ENCODE peak calls at places on chromosomes 2 and 18, in four cellular contexts. I is HCT116, E is K562, B is HepG2. F is an unnamed sample.
A peak's percentile ranks its signal among the peaks of the same experiment; 100 is the strongest.

GRCh38 chr18:44047585-44047984 is 633.1 kb upstream of the SETBP1 start:
- DNase-seq in E (no peak), B (no peak), I (no peak), F (no peak)

GRCh38 chr18:59096098-59096779 is 43.4 kb upstream of the SEC11C start:
- DNase-seq in B (peak; percentile 5), E (no peak), I (no peak), F (no peak)

GRCh38 chr2:120379916-120380893 is 34.3 kb downstream of the INHBB start:
- DNase-seq in E (no peak), I (no peak), B (no peak), F (no peak)

GRCh38 chr2:208280933-208281332 is 14.9 kb downstream of the PIKFYVE start:
- DNase-seq in B (no peak), E (no peak), I (no peak), F (no peak)

GRCh38 chr2:179106342-179107178 is 56.6 kb upstream of the CCDC141 start:
- DNase-seq in B (peak; percentile 83), I (peak; percentile 83), E (peak; percentile 44), F (peak; percentile 92)

GRCh38 chr18:5515007-5515744 is 28.6 kb downstream of the EPB41L3 start:
- DNase-seq in B (no peak), I (no peak), E (no peak), F (no peak)

GRCh38 chr18:48230459-48231113 is 178.6 kb downstream of the ZBTB7C start:
- DNase-seq in B (peak; percentile 57), E (peak; percentile 50), I (peak; percentile 57), F (no peak)

GRCh38 chr2:97808816-97809215 is 95.4 kb downstream of the ZAP70 start:
- DNase-seq in I (no peak), E (no peak), B (no peak), F (no peak)

GRCh38 chr2:50547521-50547920 is 484.4 kb downstream of the NRXN1 start:
- DNase-seq in E (no peak), B (no peak), I (no peak), F (no peak)

GRCh38 chr18:63979409-63979908 is 9.6 kb downstream of the SERPINB8 start:
- DNase-seq in E (peak; percentile 36), B (peak; percentile 66), I (peak; percentile 41), F (peak; percentile 56)

GRCh38 chr2:98212733-98213132 is 125.8 kb downstream of the VWA3B start:
- DNase-seq in I (no peak), B (no peak), E (no peak), F (no peak)

GRCh38 chr2:207854484-207855386 is 85.0 kb upstream of the FZD5 start:
- DNase-seq in B (no peak), I (no peak), E (no peak), F (no peak)

GRCh38 chr2:134774074-134774742 is 55.4 kb upstream of the TMEM163 start:
- DNase-seq in E (peak; percentile 25), I (no peak), B (no peak), F (no peak)

GRCh38 chr2:105102963-105103421 is 65.1 kb downstream of the MRPS9 start:
- DNase-seq in B (peak; percentile 15), I (peak; percentile 64), E (no peak), F (no peak)

GRCh38 chr18:62848946-62849345 is 133.6 kb downstream of the PHLPP1 start:
- DNase-seq in B (no peak), E (no peak), I (no peak), F (no peak)

GRCh38 chr2:121860033-121860810 is 104.8 kb downstream of the TSN start:
- DNase-seq in E (no peak), I (no peak), B (no peak), F (peak; percentile 20)

GRCh38 chr2:97011977-97012569 is 25.7 kb upstream of the FAM178B start:
- DNase-seq in B (peak; percentile 60), E (peak; percentile 57), I (peak; percentile 48), F (peak; percentile 27)

GRCh38 chr2:175631247-175631628 is 370.8 kb downstream of the LNPK start:
- DNase-seq in I (no peak), E (no peak), B (peak; percentile 17), F (no peak)

GRCh38 chr2:236167297-236168109 is 683 bp downstream of the GBX2 start:
- DNase-seq in E (peak; percentile 46), B (no peak), I (no peak), F (no peak)

GRCh38 chr2:5250482-5250881 is 441.7 kb upstream of the SOX11 start:
- DNase-seq in E (no peak), I (no peak), B (no peak), F (no peak)

GRCh38 chr18:12119358-12119757 is 25.7 kb downstream of the ANKRD62 start:
- DNase-seq in E (peak; percentile 6), I (no peak), B (no peak), F (no peak)

DNA sequence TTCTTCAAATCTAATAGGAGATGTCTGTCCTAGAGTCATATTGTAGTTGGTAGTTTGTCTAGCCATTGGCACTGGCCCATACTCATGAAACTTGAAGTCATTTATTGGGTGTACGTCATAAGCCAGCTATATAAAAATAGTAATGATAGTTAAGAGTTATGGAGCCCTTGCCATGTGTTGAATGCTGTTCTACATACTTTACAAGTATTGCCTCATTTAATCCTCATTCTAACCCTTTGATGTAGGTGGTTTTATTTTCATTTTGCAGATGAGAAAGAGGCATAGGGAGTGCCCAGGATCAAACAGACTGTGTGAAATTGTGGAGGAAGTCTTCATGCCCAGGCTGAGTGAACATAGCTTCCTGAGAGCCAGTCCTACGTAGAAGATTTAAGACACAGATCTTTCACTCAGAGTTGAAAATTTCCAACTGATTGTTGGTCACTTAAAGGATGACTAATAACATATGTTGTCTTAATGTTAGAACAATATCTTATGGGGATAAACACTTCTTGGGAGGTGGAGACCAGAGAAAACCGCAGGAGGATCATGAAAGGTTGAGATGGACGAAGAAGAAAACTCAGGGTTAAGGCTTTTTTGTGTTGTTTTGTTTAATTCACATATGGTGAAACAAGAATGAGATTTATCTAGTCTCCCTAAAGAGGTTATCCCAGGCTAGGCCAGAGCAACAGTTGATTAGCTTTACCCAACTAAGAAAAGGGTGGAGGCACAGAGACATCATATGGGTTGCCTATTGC is 156.0 kb downstream of the CERS6 start:
- DNase-seq in B (no peak), I (no peak), E (no peak), F (no peak)
- TF ChIP-seq POLR2AphosphoS5 in B (no peak), I (no peak), E (no peak), F (no peak)

GRCh38 chr18:28637897-28638296 is 461.0 kb upstream of the CDH2 start:
- DNase-seq in B (no peak), I (no peak), E (no peak), F (no peak)
- TF ChIP-seq CTCF in B (no peak), I (peak; percentile 25), E (no peak), F (no peak)

GRCh38 chr2:36663851-36664715 is 32.4 kb upstream of the VIT start:
- DNase-seq in B (peak; percentile 81), E (peak; percentile 68), I (peak; percentile 64), F (peak; percentile 74)
- TF ChIP-seq TCF7L2 in B (no peak), E (no peak), I (no peak), F (no peak)

GRCh38 chr2:174112073-174112472 is 136.3 kb downstream of the OLA1 start:
- DNase-seq in B (no peak), I (no peak), E (no peak), F (no peak)

GRCh38 chr2:174106736-174107135 is 141.6 kb upstream of the SP3 start:
- DNase-seq in E (no peak), I (no peak), B (no peak), F (no peak)

DNA sequence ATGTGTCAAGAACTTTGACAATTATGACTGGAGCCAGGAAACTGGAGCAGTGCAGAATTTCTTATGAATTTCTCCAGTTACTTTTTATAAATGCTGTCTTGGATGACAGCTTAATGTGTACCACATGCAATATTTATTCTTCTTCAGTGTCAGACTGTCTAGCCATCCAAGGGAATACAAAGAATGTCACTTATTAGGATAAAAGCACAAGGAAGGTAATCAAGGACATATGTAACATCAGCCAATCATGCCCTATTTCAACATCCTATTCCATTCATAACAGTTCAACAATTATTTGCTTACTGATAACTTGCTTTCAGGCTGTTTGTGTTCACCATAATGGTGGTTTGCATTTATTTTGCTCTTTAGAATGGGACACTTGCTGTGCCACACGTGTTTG is 139.8 kb downstream of the OLA1 start:
- DNase-seq in B (peak; percentile 70), I (no peak), E (no peak), F (no peak)
- TF ChIP-seq POLR2AphosphoS5 in B (no peak), I (no peak), E (no peak), F (no peak)

DNA sequence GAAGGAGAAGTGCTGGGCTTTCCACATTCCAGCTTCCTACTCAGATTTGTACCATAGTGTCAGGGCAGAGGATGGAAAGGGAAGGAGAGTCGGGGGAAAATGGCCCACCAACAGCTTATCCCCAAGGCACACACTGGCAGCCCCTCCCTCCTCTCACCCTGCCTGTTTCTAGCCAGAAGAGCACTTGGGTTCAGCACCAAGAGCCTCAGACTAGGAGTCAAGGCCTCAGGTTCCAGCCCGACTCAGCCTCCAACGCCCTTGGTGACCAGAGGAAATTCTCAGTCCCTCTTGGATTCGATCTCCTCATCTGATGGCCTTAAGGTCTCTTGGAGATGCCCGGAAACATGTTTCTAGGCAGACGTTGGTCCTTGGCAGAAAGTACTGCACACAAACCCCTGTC is 53.9 kb downstream of the TNS1 start:
- DNase-seq in E (no peak), B (no peak), I (no peak), F (no peak)
- TF ChIP-seq CTCF in E (no peak), B (no peak), I (no peak), F (no peak)